ENCODE peak calls at places on chromosomes 3 and 15, in five cellular contexts. Q is sigmoid colon, G is A549, K is endothelial cell of umbilical vein, V is gastrocnemius medialis. D is an unnamed sample.

GRCh38 chr3:63791974-63792373 is 27.1 kb upstream of the C3orf49 start:
- DNase-seq in K (no peak), Q (no peak), G (no peak), V (no peak), D (no peak)

GRCh38 chr3:31704651-31705179 is 172.0 kb downstream of the STT3B start:
- DNase-seq in K (peak), V (peak), G (peak), Q (no peak), D (no peak)

GRCh38 chr3:131543714-131544113 is 40.9 kb upstream of the MRPL3 start:
- DNase-seq in G (no peak), Q (peak), V (peak), K (peak), D (peak)

GRCh38 chr15:34185666-34186065 is 24.2 kb downstream of the KATNBL1 start:
- DNase-seq in V (no peak), G (no peak), Q (no peak), K (no peak), D (no peak)

GRCh38 chr15:37372064-37372463 is 271.7 kb upstream of the MEIS2 start:
- DNase-seq in G (no peak), K (no peak), V (no peak), Q (no peak), D (no peak)

GRCh38 chr15:96324192-96324895 is 6.2 kb upstream of the NR2F2 start:
- DNase-seq in K (peak), G (no peak), Q (peak), V (no peak), D (peak)

GRCh38 chr3:178646205-178646604 is 110.0 kb downstream of the KCNMB2 start:
- DNase-seq in K (peak), V (no peak), Q (no peak), G (no peak), D (no peak)

GRCh38 chr3:5787863-5788488 is 600.5 kb downstream of the EDEM1 start:
- DNase-seq in Q (peak), K (no peak), V (peak), G (peak), D (no peak)

GRCh38 chr3:33372218-33373081 is 67.8 kb downstream of the UBP1 start:
- DNase-seq in K (peak), G (peak), V (no peak), Q (no peak), D (no peak)

GRCh38 chr3:151918253-151919029 is 45.0 kb downstream of the SUCNR1 start:
- DNase-seq in V (no peak), Q (no peak), G (peak), K (peak), D (no peak)

GRCh38 chr15:85749261-85750151 is 45.2 kb downstream of the KLHL25 start:
- DNase-seq in K (no peak), G (no peak), Q (peak), V (peak), D (peak)
- H3K27ac ChIP-seq in K (no peak), G (no peak), Q (peak), V (peak), D (peak)

GRCh38 chr15:68818088-68818670 is 2.5 kb downstream of the ANP32A start:
- DNase-seq in G (peak), V (peak), K (peak), Q (peak), D (peak)

GRCh38 chr15:68820589-68821189 is at the start of gene ANP32A:
- DNase-seq in V (peak), G (peak), Q (peak), K (peak), D (peak)

GRCh38 chr15:68820205-68820588 is 498 bp downstream of the ANP32A start:
- DNase-seq in V (peak), Q (peak), K (peak), G (peak), D (peak)

GRCh38 chr15:68818671-68819450 is 1.8 kb downstream of the ANP32A start:
- DNase-seq in G (peak), Q (peak), V (peak), K (peak), D (peak)

DNA sequence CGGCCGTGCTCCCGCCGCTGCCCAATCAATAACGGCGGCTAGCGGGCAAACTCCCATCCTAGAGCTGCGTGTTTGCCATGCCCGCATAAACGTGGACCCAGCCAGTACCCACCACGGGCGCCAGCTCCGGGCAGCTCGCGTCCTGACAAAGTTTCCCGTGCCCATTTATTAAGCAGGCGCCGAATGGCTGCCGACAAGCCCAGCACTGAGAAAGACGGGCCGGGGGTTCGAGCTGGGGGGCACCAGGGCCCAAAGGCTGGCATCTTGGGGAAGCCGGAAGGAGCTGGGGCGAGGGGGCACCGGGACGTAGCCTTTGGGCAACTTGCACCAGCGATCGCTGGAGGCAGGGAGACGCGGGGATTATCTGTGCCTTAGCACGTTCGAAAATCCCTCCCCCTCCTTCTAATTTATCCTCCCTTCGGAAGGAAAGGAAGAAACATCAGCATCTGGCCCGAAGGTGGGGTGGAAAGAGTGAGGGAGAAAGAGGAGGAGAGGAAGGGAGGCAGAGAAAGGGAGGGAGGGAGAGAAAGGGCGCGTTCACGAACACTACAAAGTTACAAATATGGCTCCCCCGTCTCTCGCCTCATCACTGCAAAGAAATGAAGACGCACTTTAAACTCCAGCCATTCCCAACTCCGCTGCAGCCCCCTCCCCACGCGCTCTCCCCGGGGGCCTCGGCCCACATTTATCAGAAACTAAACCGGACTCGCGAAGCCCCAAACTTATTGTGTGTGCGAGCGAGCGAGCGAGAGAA is 1.1 kb downstream of the ANP32A start:
- DNase-seq in K (peak), V (peak), G (peak), Q (peak), D (peak)
- TF ChIP-seq POLR2A in K (no peak), V (peak), G (no peak), Q (no peak), D (peak)

GRCh38 chr3:184110316-184110725 is 13.5 kb downstream of the HTR3E start:
- DNase-seq in G (no peak), Q (no peak), V (no peak), K (no peak), D (no peak)
- H3K4me3 ChIP-seq in G (no peak), Q (no peak), V (no peak), K (no peak), D (no peak)

GRCh38 chr3:4586381-4586780 is 93.2 kb downstream of the ITPR1 start:
- DNase-seq in G (no peak), Q (no peak), V (no peak), K (no peak), D (no peak)

GRCh38 chr3:4589475-4590111 is 96.4 kb downstream of the ITPR1 start:
- DNase-seq in V (no peak), Q (no peak), G (no peak), K (no peak), D (peak)

GRCh38 chr3:4588410-4588809 is 95.3 kb downstream of the ITPR1 start:
- DNase-seq in V (no peak), G (no peak), K (no peak), Q (peak), D (peak)

GRCh38 chr3:4587838-4588105 is 94.6 kb downstream of the ITPR1 start:
- DNase-seq in V (no peak), G (no peak), K (no peak), Q (no peak), D (no peak)

GRCh38 chr3:4587061-4587837 is 94.1 kb downstream of the ITPR1 start:
- DNase-seq in Q (no peak), V (no peak), K (no peak), G (no peak), D (no peak)
- H3K27ac ChIP-seq in Q (peak), V (no peak), K (no peak), G (no peak), D (peak)

GRCh38 chr3:42013652-42014442 is 51.9 kb upstream of the ULK4 start:
- DNase-seq in V (peak), G (no peak), K (no peak), Q (peak), D (peak)
- TF ChIP-seq POLR2A in V (peak), G (no peak), K (no peak), Q (no peak), D (peak)

GRCh38 chr3:160038862-160039562 is 50.4 kb downstream of the IL12A start:
- DNase-seq in G (no peak), Q (peak), K (peak), V (no peak), D (no peak)
- H3K4me3 ChIP-seq in G (no peak), Q (peak), K (no peak), V (peak), D (no peak)

GRCh38 chr3:50294089-50294488 is 1.9 kb upstream of the IFRD2 start:
- DNase-seq in Q (no peak), G (no peak), V (no peak), K (no peak), D (no peak)
- H3K27ac ChIP-seq in Q (peak), G (no peak), V (peak), K (no peak), D (no peak)

GRCh38 chr15:49121901-49122300 is 33.5 kb downstream of the COPS2 start:
- DNase-seq in K (no peak), G (no peak), V (no peak), Q (no peak), D (no peak)

GRCh38 chr15:49122541-49123062 is 32.8 kb downstream of the COPS2 start:
- DNase-seq in V (no peak), Q (no peak), K (peak), G (no peak), D (no peak)

GRCh38 chr15:49124371-49124770 is 31.0 kb downstream of the COPS2 start:
- DNase-seq in V (no peak), Q (no peak), K (no peak), G (no peak), D (no peak)
- TF ChIP-seq POLR2A in V (no peak), Q (no peak), K (no peak), G (no peak), D (no peak)

DNA sequence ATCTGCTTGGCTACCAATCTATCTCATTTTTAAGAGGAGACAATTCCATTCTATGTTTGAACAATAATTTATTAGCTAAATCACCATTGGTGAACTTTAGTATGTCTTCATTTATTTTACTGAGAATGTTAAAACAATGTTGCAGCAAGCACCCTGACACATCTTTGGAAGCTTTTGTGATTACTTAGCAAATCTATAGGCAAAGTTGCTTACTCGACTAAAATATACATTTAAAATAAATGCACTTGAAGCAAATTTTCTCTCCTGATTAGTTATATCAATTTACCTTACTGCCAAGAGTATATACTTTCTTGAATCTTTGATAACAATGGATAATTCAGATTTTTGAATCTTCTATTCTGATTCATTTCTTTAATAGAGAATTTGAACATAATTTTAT is 29.8 kb upstream of the PLSCR1 start:
- DNase-seq in G (no peak), K (no peak), Q (no peak), V (no peak), D (no peak)
- H3K4me3 ChIP-seq in G (no peak), K (no peak), Q (no peak), V (no peak), D (no peak)

D was measured in uterus.